ENCODE peak calls at places on chromosomes 7 and 10, in four cellular contexts. P is ascending aorta, C is OCI-LY7, Q is endodermal cell. I is an unnamed sample.

GRCh38 chr10:120607710-120608703 is 151.0 kb downstream of the PLPP4 start:
- DNase-seq in P (no peak), C (no peak), Q (no peak), I (no peak)

GRCh38 chr10:11162828-11163599 is 145.3 kb downstream of the CELF2 start:
- DNase-seq in P (peak; percentile 84), C (peak; percentile 90), Q (peak; percentile 30), I (peak; percentile 95)

GRCh38 chr7:54841772-54842707 is 83.0 kb upstream of the SEC61G start:
- DNase-seq in P (no peak), C (peak; percentile 12), Q (peak; percentile 78), I (no peak)

GRCh38 chr10:921471-922414 is 9.8 kb downstream of the LARP4B start:
- DNase-seq in P (no peak), C (no peak), Q (no peak), I (no peak)

GRCh38 chr10:28719789-28720436 is 42.6 kb downstream of the BAMBI start:
- DNase-seq in P (no peak), C (no peak), Q (no peak), I (no peak)

GRCh38 chr7:139596626-139597025 is 73.1 kb downstream of the CLEC2L start:
- DNase-seq in P (peak; percentile 54), C (no peak), Q (no peak), I (no peak)

GRCh38 chr7:106679153-106679931 is 18.4 kb upstream of the CCDC71L start:
- DNase-seq in P (no peak), C (no peak), Q (no peak), I (no peak)

GRCh38 chr7:138608292-138608691 is 92.9 kb downstream of the SVOPL start:
- DNase-seq in P (no peak), C (no peak), Q (no peak), I (no peak)

GRCh38 chr7:47937065-47937687 is 11.1 kb downstream of the PKD1L1 start:
- DNase-seq in P (no peak), C (peak; percentile 83), Q (no peak), I (no peak)

GRCh38 chr7:33886100-33886623 is 19.2 kb upstream of the BMPER start:
- DNase-seq in P (no peak), C (no peak), Q (peak; percentile 95), I (no peak)

GRCh38 chr10:89390875-89391576 is 1.4 kb upstream of the IFIT1 start:
- DNase-seq in P (no peak), C (no peak), Q (no peak), I (no peak)

GRCh38 chr7:83528925-83529423 is 120.0 kb downstream of the SEMA3E start:
- DNase-seq in P (no peak), C (no peak), Q (no peak), I (no peak)

GRCh38 chr7:79880312-79880711 is 254.3 kb upstream of the GNAI1 start:
- DNase-seq in P (no peak), C (no peak), Q (no peak), I (no peak)

GRCh38 chr7:711093-711966 is 15.2 kb upstream of the DNAAF5 start:
- DNase-seq in P (no peak), C (no peak), Q (no peak), I (no peak)

GRCh38 chr7:86904949-86905834 is 154.3 kb downstream of the ELAPOR2 start:
- DNase-seq in P (no peak), C (peak; percentile 13), Q (peak; percentile 57), I (no peak)

GRCh38 chr10:58177362-58177947 is 90.2 kb downstream of the IPMK start:
- DNase-seq in P (no peak), C (peak; percentile 35), Q (no peak), I (no peak)
- H3K4me3 ChIP-seq in P (no peak overlapping the region), C (no peak overlapping the region), Q (no peak overlapping the region), I (no peak overlapping the region)

GRCh38 chr10:77796311-77796915 is 130.1 kb downstream of the DLG5 start:
- DNase-seq in P (no peak), C (no peak), Q (no peak), I (no peak)

GRCh38 chr10:77800320-77800719 is 126.2 kb downstream of the DLG5 start:
- DNase-seq in P (no peak), C (no peak), Q (no peak), I (no peak)

GRCh38 chr10:77799352-77799751 is 127.2 kb downstream of the DLG5 start:
- DNase-seq in P (no peak), C (no peak), Q (no peak), I (peak; percentile 63)

GRCh38 chr10:77800738-77801266 is 125.8 kb downstream of the DLG5 start:
- DNase-seq in P (no peak), C (no peak), Q (no peak), I (no peak)

DNA sequence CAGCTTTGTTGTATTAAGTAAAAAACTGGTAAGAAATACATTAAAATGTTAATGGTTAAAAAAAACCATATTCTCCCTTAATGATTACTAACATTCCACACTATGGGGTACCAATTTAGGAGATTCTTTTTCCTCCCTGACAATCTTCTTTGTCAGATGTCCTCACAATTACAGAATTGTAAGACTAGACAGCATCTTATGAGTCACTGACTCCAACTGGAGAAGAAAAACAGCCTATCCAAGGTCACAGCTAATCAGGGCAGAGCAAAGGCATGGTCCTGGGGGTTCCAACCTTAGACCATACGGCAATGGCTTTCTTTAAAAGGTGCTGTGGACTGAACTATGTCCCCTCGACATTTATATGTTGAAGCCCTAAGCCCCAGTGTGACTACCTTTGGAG is 127.6 kb downstream of the DLG5 start:
- DNase-seq in P (no peak), C (no peak), Q (no peak), I (no peak)
- H3K36me3 ChIP-seq in P (peaks cover 80% of the 10 kb centered on the region), C (no peaks in the 10 kb centered on the region), Q (peaks cover 64% of the 10 kb centered on the region), I (no peaks in the 10 kb centered on the region)

GRCh38 chr7:85114342-85114741 is 72.5 kb downstream of the SEMA3D start:
- DNase-seq in P (no peak), C (no peak), Q (no peak), I (no peak)

GRCh38 chr7:85115862-85116261 is 71.0 kb downstream of the SEMA3D start:
- DNase-seq in P (no peak), C (no peak), Q (no peak), I (no peak)

GRCh38 chr7:85111761-85112160 is 75.1 kb downstream of the SEMA3D start:
- DNase-seq in P (no peak), C (no peak), Q (no peak), I (no peak)

GRCh38 chr7:85119934-85120333 is 66.9 kb downstream of the SEMA3D start:
- DNase-seq in P (no peak), C (no peak), Q (no peak), I (no peak)

DNA sequence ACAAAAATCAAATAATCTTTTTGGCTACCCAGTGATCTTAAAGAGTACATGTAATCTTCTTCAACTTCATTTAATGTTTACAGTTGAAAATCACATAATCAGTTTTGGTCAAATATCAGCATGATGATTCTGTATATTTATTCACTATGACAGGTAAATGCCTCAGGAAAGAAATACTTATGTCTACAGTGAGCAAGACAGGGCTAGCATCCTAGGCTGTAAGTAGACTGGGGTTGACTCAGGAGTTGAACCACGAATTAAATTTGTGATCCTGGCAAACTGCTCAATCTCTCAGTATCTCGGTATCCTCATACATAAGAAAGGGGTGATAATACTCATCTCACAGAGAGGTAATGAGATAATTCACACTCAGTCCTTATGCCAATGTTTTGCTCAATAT is 71.8 kb downstream of the SEMA3D start:
- DNase-seq in P (no peak), C (no peak), Q (no peak), I (no peak)
- H3K4me3 ChIP-seq in P (no peak overlapping the region), C (no peak overlapping the region), Q (no peak overlapping the region), I (no peak overlapping the region)

DNA sequence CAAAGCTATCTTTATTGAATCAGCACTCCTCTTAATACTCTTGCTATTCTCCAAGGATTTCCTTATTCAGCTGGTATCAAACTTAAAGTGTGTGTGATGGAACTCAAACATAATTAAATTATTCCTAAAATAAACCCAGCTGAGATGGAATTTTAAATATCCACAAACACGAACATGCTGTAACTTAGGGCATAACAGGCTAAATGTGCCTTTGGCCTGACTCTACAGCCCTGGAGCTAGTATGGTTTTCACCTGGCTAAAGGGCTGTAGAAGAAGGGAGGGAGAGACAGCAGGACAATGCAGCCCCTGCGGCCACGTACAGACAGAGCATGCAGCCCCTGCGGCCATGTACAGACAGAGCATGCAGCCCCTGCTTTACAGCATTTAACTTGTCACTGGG is 34.0 kb downstream of the ESYT2 start:
- DNase-seq in P (no peak), C (no peak), Q (no peak), I (no peak)
- H3K36me3 ChIP-seq in P (peaks cover 67% of the 10 kb centered on the region), C (peaks cover 25% of the 10 kb centered on the region), Q (peaks cover 48% of the 10 kb centered on the region), I (peaks cover 67% of the 10 kb centered on the region)

GRCh38 chr7:46133741-46134140 is 212.7 kb upstream of the IGFBP3 start:
- DNase-seq in P (no peak), C (no peak), Q (no peak), I (no peak)
- H3K4me3 ChIP-seq in P (no peak overlapping the region), C (no peak overlapping the region), Q (no peak overlapping the region), I (no peak overlapping the region)

DNA sequence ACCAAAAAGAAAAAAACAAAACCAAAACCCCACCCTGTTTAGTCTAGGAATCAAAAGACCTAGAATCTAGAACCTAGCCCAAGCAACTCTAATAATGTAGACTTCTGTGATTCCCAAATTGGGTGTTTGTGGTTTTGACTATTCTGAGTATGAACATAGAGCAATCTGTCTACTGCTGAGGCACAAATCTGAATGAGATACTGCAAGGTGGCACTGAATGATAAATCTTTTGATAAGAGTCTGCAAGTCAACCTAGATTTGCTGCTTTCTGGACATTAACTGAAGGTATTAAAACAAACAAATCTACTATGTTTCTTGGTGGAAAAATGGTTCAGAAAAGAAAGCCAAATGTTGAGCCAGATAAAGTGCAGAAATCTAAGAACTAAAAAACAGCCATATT is 50.6 kb downstream of the IRF5 start:
- DNase-seq in P (no peak), C (no peak), Q (no peak), I (no peak)
- H3K36me3 ChIP-seq in P (peaks cover 73% of the 10 kb centered on the region), C (peaks cover 96% of the 10 kb centered on the region), Q (peaks cover 96% of the 10 kb centered on the region), I (peaks cover 48% of the 10 kb centered on the region)

GRCh38 chr7:136698231-136698630 is 170.2 kb upstream of the CHRM2 start:
- DNase-seq in P (no peak), C (no peak), Q (no peak), I (no peak)
- H3K4me3 ChIP-seq in P (no peak overlapping the region), C (no peak overlapping the region), Q (no peak overlapping the region), I (no peak overlapping the region)

I was measured in CD4-positive, alpha-beta memory T cell.